ENCODE peak calls at places on chromosomes 11 and 22, in four cellular contexts. M, I, H and G are unnamed samples.

GRCh38 chr22:28812491-28812890 is 12.1 kb upstream of the XBP1 start:
- DNase-seq in I (no peak), H (no peak), M (no peak), G (no peak)

GRCh38 chr11:108592591-108593213 is 866 bp downstream of the EXPH5 start:
- DNase-seq in M (peak; percentile 6), H (peak; percentile 18), I (no peak), G (no peak)

GRCh38 chr22:35824256-35824655 is 106.6 kb downstream of the APOL5 start:
- DNase-seq in H (no peak), I (no peak), M (no peak), G (no peak)

GRCh38 chr11:64281957-64282770 is 2.3 kb downstream of the BAD start:
- DNase-seq in H (no peak), M (no peak), I (no peak), G (no peak)

GRCh38 chr22:18071968-18072310 is 5.9 kb upstream of the PEX26 start:
- DNase-seq in M (no peak), I (no peak), H (no peak), G (no peak)

GRCh38 chr11:65559951-65560537 is 1.9 kb upstream of the LTBP3 start:
- DNase-seq in I (peak; percentile 62), M (no peak), H (peak; percentile 48), G (no peak)

GRCh38 chr11:69371731-69372588 is 78.0 kb downstream of the MYEOV start:
- DNase-seq in H (no peak), M (no peak), I (no peak), G (no peak)

GRCh38 chr11:57597971-57598830 is 716 bp downstream of the SERPING1 start:
- DNase-seq in H (peak; percentile 72), I (peak; percentile 13), M (no peak), G (no peak)

GRCh38 chr11:35619030-35619753 is 932 bp downstream of the FJX1 start:
- DNase-seq in I (peak; percentile 22), M (no peak), H (peak; percentile 45), G (no peak)

GRCh38 chr11:2588809-2589537 is 110.8 kb downstream of the KCNQ1OT1 start:
- DNase-seq in I (no peak), H (no peak), M (no peak), G (no peak)

GRCh38 chr11:103619480-103619879 is 417.0 kb upstream of the DDI1 start:
- DNase-seq in I (no peak), H (peak; percentile 13), M (no peak), G (no peak)

GRCh38 chr11:46513934-46514342 is 79.9 kb downstream of the AMBRA1 start:
- DNase-seq in M (no peak), H (peak; percentile 54), I (peak; percentile 95), G (no peak)

GRCh38 chr11:65185869-65186341 is 4.2 kb downstream of the CAPN1 start:
- DNase-seq in M (no peak), H (no peak), I (no peak), G (no peak)